ENCODE peak calls at places on chromosome 22, in six cellular contexts. J is GM13977; W is bronchial epithelial cell; E is stimulated activated CD8-positive, alpha-beta memory T cell treated with anti-CD3 and anti-CD28 coated beads, Interleukin-4, amount 100 ng/mL, for 24 hours; B is NCI-H82; G is NB4. Z is an unnamed sample.

GRCh38 chr22:20002098-20002497 is 14.5 kb downstream of the ARVCF start:
- DNase-seq in J (no peak), W (no peak), E (no peak), B (no peak), G (no peak), Z (no peak)

GRCh38 chr22:50522806-50523438 is 2.5 kb downstream of the SCO2 start:
- DNase-seq in J (no peak), W (no peak), E (no peak), B (no peak), G (no peak), Z (no peak)

GRCh38 chr22:37195921-37196320 is 7.9 kb upstream of the C1QTNF6 start:
- DNase-seq in J (no peak), W (peak), E (no peak), B (no peak), G (no peak), Z (no peak)

GRCh38 chr22:39173787-39174497 is 21.5 kb upstream of the CBX7 start:
- DNase-seq in J (no peak), W (no peak), E (peak), B (peak), G (no peak), Z (no peak)

GRCh38 chr22:48456449-48456848 is 1371.2 kb downstream of the BRD1 start:
- DNase-seq in J (no peak), W (no peak), E (no peak), B (no peak), G (no peak), Z (no peak)

GRCh38 chr22:29733362-29734322 is 13.8 kb downstream of the CABP7 start:
- DNase-seq in J (peak), W (no peak), E (no peak), B (peak), G (no peak), Z (no peak)

GRCh38 chr22:24901448-24901847 is 45.0 kb downstream of the LHFPL7 start:
- DNase-seq in J (no peak), W (no peak), E (no peak), B (no peak), G (no peak), Z (no peak)

GRCh38 chr22:20807315-20807752 is 33.4 kb downstream of the SERPIND1 start:
- DNase-seq in J (no peak), W (peak), E (no peak), B (peak), G (peak), Z (peak)

GRCh38 chr22:50627452-50627913 is 469 bp downstream of the ARSA start:
- DNase-seq in J (no peak), W (no peak), E (no peak), B (peak), G (peak), Z (no peak)

GRCh38 chr22:38062782-38063181 is 5.6 kb downstream of the PICK1 start:
- DNase-seq in J (no peak), W (no peak), E (no peak), B (no peak), G (no peak), Z (peak)

GRCh38 chr22:20918663-20919220 is 1.5 kb downstream of the CRKL start:
- DNase-seq in J (no peak), W (no peak), E (no peak), B (peak), G (peak), Z (no peak)

GRCh38 chr22:20235453-20235991 is 32.6 kb downstream of the RTN4R start:
- DNase-seq in J (no peak), W (no peak), E (no peak), B (no peak), G (peak), Z (no peak)

GRCh38 chr22:24727218-24727851 is 47.2 kb downstream of the PIWIL3 start:
- DNase-seq in J (no peak), W (peak), E (no peak), B (no peak), G (no peak), Z (no peak)

GRCh38 chr22:20064545-20065262 is 15.3 kb upstream of the DGCR8 start:
- DNase-seq in J (no peak), W (no peak), E (no peak), B (no peak), G (no peak), Z (no peak)

GRCh38 chr22:34105461-34106062 is 185.3 kb upstream of the LARGE1 start:
- DNase-seq in J (peak), W (peak), E (no peak), B (peak), G (peak), Z (peak)

GRCh38 chr22:35656284-35656752 is 8.1 kb downstream of the APOL6 start:
- DNase-seq in J (no peak), W (peak), E (no peak), B (peak), G (no peak), Z (no peak)

GRCh38 chr22:42683599-42684283 is 34.5 kb upstream of the CYB5R3 start:
- DNase-seq in J (no peak), W (no peak), E (no peak), B (peak), G (no peak), Z (peak)

GRCh38 chr22:26642465-26643367 is 14.7 kb upstream of the MIAT start:
- DNase-seq in J (peak), W (no peak), E (peak), B (peak), G (peak), Z (no peak)

GRCh38 chr22:26673485-26673884 is 16.1 kb downstream of the MIAT start:
- DNase-seq in J (no peak), W (peak), E (no peak), B (no peak), G (no peak), Z (no peak)

GRCh38 chr22:23518381-23519187 is 61.5 kb downstream of the IGLL1 start:
- DNase-seq in J (no peak), W (no peak), E (no peak), B (peak), G (no peak), Z (no peak)

GRCh38 chr22:30290318-30290678 is 993 bp upstream of the CASTOR1 start:
- DNase-seq in J (peak), W (peak), E (no peak), B (no peak), G (peak), Z (no peak)

GRCh38 chr22:34804588-34804987 is 261.4 kb upstream of the ISX start:
- DNase-seq in J (no peak), W (no peak), E (no peak), B (peak), G (peak), Z (no peak)

GRCh38 chr22:38449776-38450175 is 5.2 kb downstream of the KCNJ4 start:
- DNase-seq in J (no peak), W (no peak), E (no peak), B (no peak), G (no peak), Z (no peak)

GRCh38 chr22:17831527-17832251 is 57.4 kb upstream of the BID start:
- DNase-seq in J (no peak), W (no peak), E (no peak), B (no peak), G (no peak), Z (no peak)

GRCh38 chr22:40451230-40451629 is 80.8 kb downstream of the SGSM3 start:
- DNase-seq in J (no peak), W (no peak), E (no peak), B (no peak), G (no peak), Z (no peak)

GRCh38 chr22:44523981-44524759 is 26.1 kb upstream of the RTL6 start:
- DNase-seq in J (no peak), W (no peak), E (no peak), B (peak), G (no peak), Z (no peak)

Z was measured in Ammon's horn.